ENCODE peak calls at places on chromosomes 5 and 9, in nine cellular contexts. S is effector CD4-positive, alpha-beta T cell; D is stimulated activated CD4-positive, alpha-beta T cell treated with anti-CD3 and anti-CD28 coated beads, Interleukin-1b, Interleukin-23, amount 100 ng/mL, for 1 hour; R is foreskin keratinocyte; O is HuH-7; J is left ventricle myocardium inferior; H is PC-3; G is GM10248; I is heart right ventricle. L is an unnamed sample.

GRCh38 chr5:126054593-126055347 is 368.4 kb upstream of the GRAMD2B start:
- DNase-seq in I (no peak), O (no peak), R (no peak), D (no peak), G (no peak), J (no peak), S (no peak), H (no peak), L (no peak)

GRCh38 chr9:123978981-123979380 is 32.6 kb upstream of the LHX2 start:
- DNase-seq in S (no peak), G (no peak), O (no peak), D (no peak), R (no peak), I (no peak), J (no peak), H (no peak), L (no peak)

GRCh38 chr5:140358738-140359310 is 1.2 kb upstream of the SLC4A9 start:
- DNase-seq in O (peak), G (no peak), I (no peak), D (no peak), S (no peak), J (no peak), H (peak), R (no peak), L (no peak)

GRCh38 chr9:128628471-128629048 is 28.1 kb downstream of the DYNC2I2 start:
- DNase-seq in J (peak), G (no peak), R (no peak), H (no peak), O (no peak), I (peak), D (no peak), S (no peak), L (peak)

GRCh38 chr5:91928751-91929521 is 545.8 kb upstream of the ARRDC3 start:
- DNase-seq in D (no peak), O (no peak), G (peak), I (no peak), R (peak), H (peak), J (no peak), S (no peak), L (no peak)

GRCh38 chr9:100397867-100398266 is 29.1 kb upstream of the MSANTD3 start:
- DNase-seq in O (no peak), D (no peak), R (no peak), H (no peak), G (no peak), I (no peak), J (no peak), S (no peak), L (no peak)

GRCh38 chr9:96022445-96023031 is 147.0 kb downstream of the ERCC6L2 start:
- DNase-seq in I (peak), G (peak), J (no peak), R (no peak), S (no peak), D (no peak), O (no peak), H (no peak), L (no peak)

GRCh38 chr9:122097679-122098315 is 4.7 kb upstream of the TTLL11 start:
- DNase-seq in R (no peak), J (no peak), D (no peak), H (no peak), G (no peak), O (no peak), S (no peak), I (no peak), L (no peak)

GRCh38 chr5:131214828-131215227 is 44.1 kb downstream of the LYRM7 start:
- DNase-seq in D (no peak), R (no peak), G (no peak), H (no peak), S (no peak), O (no peak), I (no peak), J (no peak), L (no peak)

GRCh38 chr5:125835293-125836172 is 587.7 kb upstream of the GRAMD2B start:
- DNase-seq in R (no peak), H (peak), J (peak), G (peak), D (no peak), S (no peak), O (peak), I (peak), L (peak)

GRCh38 chr9:72524820-72525539 is 3.6 kb downstream of the TMC1 start:
- DNase-seq in I (peak), R (peak), H (peak), O (no peak), J (no peak), G (peak), D (no peak), S (peak), L (no peak)

GRCh38 chr5:134964359-134965270 is 3.1 kb upstream of the CATSPER3 start:
- DNase-seq in S (no peak), R (no peak), G (no peak), H (no peak), O (no peak), D (no peak), I (no peak), J (no peak), L (no peak)

GRCh38 chr9:77464591-77465125 is 183.5 kb downstream of the GNA14 start:
- DNase-seq in S (no peak), D (no peak), G (no peak), J (no peak), R (no peak), I (no peak), H (no peak), O (no peak), L (no peak)

GRCh38 chr9:99724640-99725039 is 97.0 kb upstream of the NR4A3 start:
- DNase-seq in R (no peak), I (no peak), D (no peak), G (no peak), H (no peak), J (no peak), O (no peak), S (no peak), L (no peak)

GRCh38 chr9:70924905-70925547 is 196.4 kb downstream of the TRPM3 start:
- DNase-seq in D (no peak), S (no peak), R (peak), O (peak), G (peak), I (peak), H (peak), J (no peak), L (peak)

GRCh38 chr9:14313951-14314423 is at the start of gene NFIB:
- DNase-seq in J (peak), S (no peak), G (peak), D (no peak), R (no peak), I (peak), H (peak), O (no peak), L (no peak)

GRCh38 chr9:134709512-134710270 is 68.1 kb downstream of the COL5A1 start:
- DNase-seq in S (no peak), I (peak), J (no peak), O (no peak), R (no peak), D (no peak), G (no peak), H (no peak), L (no peak)

GRCh38 chr5:154031923-154032489 is 6.7 kb downstream of the FAM114A2 start:
- DNase-seq in I (no peak), R (no peak), J (no peak), O (no peak), S (no peak), G (no peak), D (no peak), H (no peak), L (no peak)

GRCh38 chr9:99445920-99446319 is 223.8 kb downstream of the SEC61B start:
- DNase-seq in J (no peak), H (no peak), G (no peak), I (no peak), O (no peak), R (no peak), D (no peak), S (no peak), L (no peak)

GRCh38 chr5:104733063-104733719 is 1170.6 kb upstream of the NUDT12 start:
- DNase-seq in O (no peak), H (peak), S (no peak), J (no peak), I (no peak), D (no peak), G (no peak), R (no peak), L (no peak)

GRCh38 chr9:92180669-92181181 is 65.5 kb upstream of the SPTLC1 start:
- DNase-seq in G (no peak), H (peak), R (no peak), I (no peak), S (no peak), J (no peak), O (no peak), D (no peak), L (peak)

GRCh38 chr5:149711338-149711737 is 18.8 kb upstream of the PPARGC1B start:
- DNase-seq in S (no peak), G (no peak), O (no peak), J (peak), H (no peak), R (no peak), D (no peak), I (no peak), L (no peak)

L was measured in hippocampal formation.